ENCODE peak calls at places on chromosomes 13 and 19, in seven cellular contexts. K, V, P, E, Z, N and H are unnamed samples.

GRCh38 chr19:58361900-58362271 is 665 bp downstream of the ZNF497 start:
- DNase-seq in K (no peak), V (no peak), P (peak), E (peak), Z (peak), N (peak), H (peak)

GRCh38 chr13:78604782-78605611 is 1.6 kb upstream of the POU4F1 start:
- DNase-seq in K (peak), V (no peak), P (no peak), E (peak), Z (peak), N (peak), H (no peak)

GRCh38 chr13:45782327-45783045 is 69.1 kb downstream of the SIAH3 start:
- DNase-seq in K (no peak), V (no peak), P (no peak), E (no peak), Z (no peak), N (no peak), H (no peak)

GRCh38 chr13:108787709-108788394 is 158.4 kb downstream of the MYO16 start:
- DNase-seq in K (no peak), V (no peak), P (no peak), E (peak), Z (no peak), N (no peak), H (no peak)

GRCh38 chr13:99995503-99996176 is 14.1 kb downstream of the ZIC2 start:
- DNase-seq in K (no peak), V (no peak), P (no peak), E (no peak), Z (no peak), N (no peak), H (no peak)

GRCh38 chr19:51107406-51108065 is 673 bp downstream of the CTU1 start:
- DNase-seq in K (no peak), V (no peak), P (no peak), E (no peak), Z (no peak), N (peak), H (no peak)

GRCh38 chr19:40191836-40192646 is 815 bp downstream of the MAP3K10 start:
- DNase-seq in K (peak), V (no peak), P (peak), E (peak), Z (peak), N (no peak), H (no peak)

GRCh38 chr19:1255186-1256161 is 7.1 kb downstream of the MIDN start:
- DNase-seq in K (no peak), V (no peak), P (no peak), E (no peak), Z (no peak), N (no peak), H (no peak)

GRCh38 chr13:78067290-78067689 is 148.7 kb upstream of the EDNRB start:
- DNase-seq in K (no peak), V (no peak), P (no peak), E (no peak), Z (no peak), N (no peak), H (no peak)

GRCh38 chr13:44180876-44181536 is 192.6 kb upstream of the SERP2 start:
- DNase-seq in K (no peak), V (no peak), P (no peak), E (no peak), Z (no peak), N (no peak), H (no peak)

GRCh38 chr13:44044544-44045178 is 165.0 kb downstream of the LACC1 start:
- DNase-seq in K (no peak), V (no peak), P (no peak), E (no peak), Z (no peak), N (no peak), H (no peak)

GRCh38 chr19:33297401-33298145 is 4.8 kb downstream of the CEBPA start:
- DNase-seq in K (no peak), V (no peak), P (no peak), E (peak), Z (no peak), N (no peak), H (peak)

GRCh38 chr19:41861098-41861768 is 1.2 kb downstream of the RPS19 start:
- DNase-seq in K (no peak), V (no peak), P (no peak), E (no peak), Z (no peak), N (no peak), H (no peak)

GRCh38 chr13:74573654-74574053 is 439.4 kb upstream of the KLF12 start:
- DNase-seq in K (peak), V (no peak), P (no peak), E (no peak), Z (no peak), N (peak), H (no peak)

GRCh38 chr19:18737954-18738351 is 53.2 kb downstream of the COMP start:
- DNase-seq in K (no peak), V (no peak), P (no peak), E (no peak), Z (no peak), N (peak), H (no peak)

GRCh38 chr19:15159251-15159650 is 41.5 kb downstream of the NOTCH3 start:
- DNase-seq in K (no peak), V (no peak), P (no peak), E (no peak), Z (no peak), N (no peak), H (no peak)

GRCh38 chr13:46321494-46322225 is 65.4 kb downstream of the RUBCNL start:
- DNase-seq in K (peak), V (peak), P (peak), E (peak), Z (peak), N (peak), H (peak)

GRCh38 chr13:36736119-36736726 is 62.4 kb downstream of the SERTM1 start:
- DNase-seq in K (no peak), V (no peak), P (peak), E (peak), Z (peak), N (peak), H (peak)

GRCh38 chr13:43797869-43798268 is 11.1 kb upstream of the ENOX1 start:
- DNase-seq in K (no peak), V (no peak), P (no peak), E (no peak), Z (no peak), N (no peak), H (no peak)

GRCh38 chr19:30227071-30227621 is 145.0 kb upstream of the ZNF536 start:
- DNase-seq in K (peak), V (no peak), P (no peak), E (no peak), Z (no peak), N (no peak), H (no peak)

GRCh38 chr13:46082324-46082723 is 22.5 kb downstream of the CPB2 start:
- DNase-seq in K (no peak), V (no peak), P (no peak), E (no peak), Z (no peak), N (no peak), H (no peak)

GRCh38 chr13:28559636-28560259 is 64.8 kb upstream of the FLT1 start:
- DNase-seq in K (no peak), V (no peak), P (no peak), E (no peak), Z (no peak), N (no peak), H (no peak)

GRCh38 chr13:26562538-26562890 is 5.0 kb downstream of the WASF3 start:
- DNase-seq in K (no peak), V (no peak), P (no peak), E (peak), Z (no peak), N (no peak), H (no peak)

GRCh38 chr13:26996965-26997752 is 174.5 kb downstream of the USP12 start:
- DNase-seq in K (no peak), V (peak), P (no peak), E (no peak), Z (no peak), N (no peak), H (peak)

GRCh38 chr19:54124393-54124792 is 8.8 kb downstream of the PRPF31 start:
- DNase-seq in K (no peak), V (no peak), P (no peak), E (no peak), Z (no peak), N (no peak), H (no peak)

GRCh38 chr13:111967572-111968201 is 99.3 kb upstream of the SOX1 start:
- DNase-seq in K (no peak), V (no peak), P (no peak), E (no peak), Z (no peak), N (no peak), H (no peak)

DNA sequence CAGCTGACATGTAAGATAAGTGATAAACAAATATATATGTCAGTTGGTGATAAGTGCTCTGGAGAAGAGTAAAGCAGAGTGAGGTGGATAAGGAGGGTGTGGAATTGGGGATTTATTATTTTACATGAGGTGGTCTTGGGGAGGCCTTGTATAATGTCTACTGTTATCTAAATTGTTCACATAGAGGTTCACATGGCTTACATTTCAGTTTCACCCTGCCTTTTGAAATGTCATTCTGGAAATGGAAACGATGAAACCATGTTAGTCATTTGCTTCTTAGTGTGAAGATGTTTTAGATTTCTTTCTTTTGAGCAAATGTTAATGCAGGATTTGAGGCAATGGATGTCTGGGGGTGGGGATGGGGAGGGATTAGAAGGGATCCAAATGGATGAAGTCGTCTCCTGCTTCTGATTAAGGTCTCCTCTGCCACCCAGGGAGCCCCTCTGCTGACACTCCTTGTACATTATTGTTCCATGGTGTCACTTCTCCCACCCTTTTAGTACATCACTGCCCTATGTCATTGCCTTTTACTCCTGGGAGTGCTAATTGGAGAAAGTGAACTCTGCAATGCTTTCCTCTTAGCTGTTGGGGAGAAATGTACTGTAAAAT is 14.0 kb downstream of the B3GLCT start:
- DNase-seq in K (no peak), V (no peak), P (no peak), E (no peak), Z (no peak), N (no peak), H (no peak)
- TF ChIP-seq TAF1 in K (no peak), V (no peak), P (no peak), E (no peak), Z (no peak), N (no peak), H (no peak)

GRCh38 chr19:2311093-2311492 is 3.1 kb upstream of the LINGO3 start:
- DNase-seq in K (no peak), V (no peak), P (no peak), E (no peak), Z (no peak), N (no peak), H (no peak)
- TF ChIP-seq POLR2AphosphoS5 in K (no peak), V (no peak), P (no peak), E (no peak), Z (no peak), N (no peak), H (no peak)

DNA sequence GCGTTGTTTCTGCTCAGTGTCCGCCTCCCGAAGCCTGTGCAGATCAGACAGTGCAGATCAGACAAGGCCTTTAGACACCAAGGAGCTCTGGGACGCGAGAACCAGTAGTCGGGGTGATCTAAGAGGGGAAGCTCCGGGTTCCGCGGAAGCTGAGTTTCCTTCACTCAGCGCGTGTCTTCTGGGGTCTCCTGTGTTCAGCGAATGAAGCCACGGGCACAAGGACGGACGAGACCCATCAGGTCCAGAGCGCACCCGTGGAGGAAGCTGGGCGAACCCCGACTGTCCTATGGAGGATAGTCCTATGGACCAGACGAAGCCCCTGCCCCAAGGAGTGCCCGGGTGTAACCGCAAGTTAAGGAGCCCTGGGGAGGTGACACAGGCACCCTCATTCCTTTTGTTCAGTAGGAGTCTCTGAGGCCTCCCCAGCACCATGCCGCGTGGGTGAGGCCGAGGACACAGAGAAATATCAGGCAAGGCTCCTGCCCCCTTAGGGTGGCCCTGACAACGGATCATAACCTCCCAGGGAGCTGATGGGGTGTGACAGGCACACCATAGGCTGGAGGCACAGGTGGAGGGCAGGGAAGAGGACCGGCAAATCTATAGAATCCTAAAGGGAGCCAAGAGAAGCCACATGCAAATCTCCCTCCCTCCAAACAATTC is 614 bp upstream of the TMEM238 start:
- DNase-seq in K (peak), V (no peak), P (no peak), E (peak), Z (no peak), N (no peak), H (no peak)
- TF ChIP-seq TAF1 in K (no peak), V (no peak), P (no peak), E (no peak), Z (peak), N (no peak), H (no peak)

GRCh38 chr13:31161583-31162150 is at the start of gene HSPH1:
- DNase-seq in K (no peak), V (peak), P (peak), E (peak), Z (peak), N (peak), H (peak)

GRCh38 chr13:31159306-31159705 is 2.4 kb downstream of the HSPH1 start:
- DNase-seq in K (no peak), V (no peak), P (no peak), E (no peak), Z (no peak), N (no peak), H (no peak)

GRCh38 chr13:31166591-31166990 is 4.9 kb upstream of the HSPH1 start:
- DNase-seq in K (no peak), V (no peak), P (no peak), E (no peak), Z (no peak), N (peak), H (no peak)

GRCh38 chr13:31160857-31161582 is 684 bp downstream of the HSPH1 start:
- DNase-seq in K (peak), V (peak), P (no peak), E (peak), Z (peak), N (peak), H (peak)

GRCh38 chr13:31162151-31163008 is 676 bp upstream of the HSPH1 start:
- DNase-seq in K (peak), V (peak), P (peak), E (peak), Z (peak), N (peak), H (peak)
- TF ChIP-seq POLR2AphosphoS5 in K (no peak), V (no peak), P (no peak), E (peak), Z (peak), N (peak), H (no peak)

DNA sequence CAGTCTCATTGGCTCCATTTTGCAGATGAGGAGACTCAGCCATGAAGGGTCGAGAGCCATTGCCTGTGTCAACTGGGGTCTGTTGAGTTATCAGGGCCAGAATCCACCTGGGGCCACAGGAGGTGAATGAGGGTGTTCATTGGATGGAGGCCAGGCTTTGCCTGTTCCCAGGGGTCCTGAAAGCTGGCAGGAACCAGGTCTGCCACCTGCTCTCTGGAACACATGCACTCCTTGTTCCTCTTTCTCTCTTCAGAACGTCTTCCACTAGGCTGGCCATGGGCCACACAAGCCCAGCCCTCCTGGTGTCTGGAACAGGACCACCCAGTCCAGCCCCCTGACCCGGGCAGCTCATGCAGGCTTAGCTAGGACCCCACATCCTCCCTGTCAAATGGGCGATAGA is 21.1 kb downstream of the PPP1R37 start:
- DNase-seq in K (no peak), V (no peak), P (no peak), E (no peak), Z (no peak), N (no peak), H (no peak)
- TF ChIP-seq TAF1 in K (no peak), V (no peak), P (no peak), E (no peak), Z (no peak), N (no peak), H (no peak)

GRCh38 chr19:46394398-46394797 is 19.0 kb downstream of the CCDC8 start:
- DNase-seq in K (no peak), V (no peak), P (no peak), E (no peak), Z (no peak), N (no peak), H (no peak)
- TF ChIP-seq POLR2AphosphoS5 in K (no peak), V (no peak), P (no peak), E (no peak), Z (no peak), N (no peak), H (no peak)

GRCh38 chr19:12800873-12801465 is 631 bp downstream of the PRDX2 start:
- DNase-seq in K (no peak), V (no peak), P (no peak), E (peak), Z (peak), N (peak), H (no peak)
- TF ChIP-seq TAF1 in K (no peak), V (no peak), P (no peak), E (no peak), Z (no peak), N (no peak), H (no peak)